ENCODE peak calls at places on chromosomes 3 and 15, in five cellular contexts. One of them, this sample, is unnamed.

GRCh38 chr3:72343078-72343477 is 505.2 kb downstream of the SHQ1 start:
- DNase-seq in MM.1S: no peak
- DNase-seq in heart right ventricle: no peak
- DNase-seq in aorta: no peak
- DNase-seq in PC-9: no peak
- DNase-seq in this sample: no peak

GRCh38 chr3:31382856-31383255 is 149.9 kb upstream of the STT3B start:
- DNase-seq in MM.1S: no peak
- DNase-seq in heart right ventricle: no peak
- DNase-seq in aorta: no peak
- DNase-seq in PC-9: no peak
- DNase-seq in this sample: no peak

GRCh38 chr3:70053293-70053692 is 53.8 kb downstream of the SAMMSON start:
- DNase-seq in MM.1S: no peak
- DNase-seq in heart right ventricle: no peak
- DNase-seq in aorta: no peak
- DNase-seq in PC-9: no peak
- DNase-seq in this sample: no peak

GRCh38 chr3:13140596-13140995 is 67.4 kb upstream of the IQSEC1 start:
- DNase-seq in MM.1S: no peak
- DNase-seq in heart right ventricle: no peak
- DNase-seq in aorta: no peak
- DNase-seq in PC-9: no peak
- DNase-seq in this sample: peak

GRCh38 chr15:71410347-71410746 is 295.1 kb downstream of the THSD4 start:
- DNase-seq in MM.1S: no peak
- DNase-seq in heart right ventricle: no peak
- DNase-seq in aorta: no peak
- DNase-seq in PC-9: no peak
- DNase-seq in this sample: no peak

GRCh38 chr3:99895706-99896441 is 78.2 kb downstream of the CMSS1 start:
- DNase-seq in MM.1S: no peak
- DNase-seq in heart right ventricle: no peak
- DNase-seq in aorta: no peak
- DNase-seq in PC-9: peak
- DNase-seq in this sample: no peak

GRCh38 chr3:126187920-126188319 is 7.5 kb upstream of the ALDH1L1 start:
- DNase-seq in MM.1S: no peak
- DNase-seq in heart right ventricle: no peak
- DNase-seq in aorta: no peak
- DNase-seq in PC-9: no peak
- DNase-seq in this sample: no peak

GRCh38 chr3:129415830-129416229 is 12.6 kb downstream of the EFCAB12 start:
- DNase-seq in MM.1S: no peak
- DNase-seq in heart right ventricle: no peak
- DNase-seq in aorta: no peak
- DNase-seq in PC-9: no peak
- DNase-seq in this sample: no peak

GRCh38 chr3:123327480-123327879 is 121.4 kb downstream of the ADCY5 start:
- DNase-seq in MM.1S: no peak
- DNase-seq in heart right ventricle: no peak
- DNase-seq in aorta: no peak
- DNase-seq in PC-9: no peak
- DNase-seq in this sample: no peak

GRCh38 chr3:53286727-53287412 is 31.0 kb upstream of the TKT start:
- DNase-seq in MM.1S: no peak
- DNase-seq in heart right ventricle: no peak
- DNase-seq in aorta: no peak
- DNase-seq in PC-9: no peak
- DNase-seq in this sample: no peak

GRCh38 chr15:50150349-50150748 is 31.3 kb upstream of the ATP8B4 start:
- DNase-seq in MM.1S: no peak
- DNase-seq in heart right ventricle: no peak
- DNase-seq in aorta: no peak
- DNase-seq in PC-9: no peak
- DNase-seq in this sample: no peak

GRCh38 chr3:4780545-4780957 is 198.7 kb upstream of the BHLHE40 start:
- DNase-seq in MM.1S: no peak
- DNase-seq in heart right ventricle: no peak
- DNase-seq in aorta: no peak
- DNase-seq in PC-9: no peak
- DNase-seq in this sample: no peak
- H3K4me3 ChIP-seq in MM.1S: no peak
- H3K4me3 ChIP-seq in heart right ventricle: no peak
- H3K4me3 ChIP-seq in aorta: no peak
- H3K4me3 ChIP-seq in PC-9: no peak
- H3K4me3 ChIP-seq in this sample: no peak

GRCh38 chr15:29455055-29455454 is 185.4 kb upstream of the NSMCE3 start:
- DNase-seq in MM.1S: no peak
- DNase-seq in heart right ventricle: no peak
- DNase-seq in aorta: no peak
- DNase-seq in PC-9: no peak
- DNase-seq in this sample: no peak
- H3K4me3 ChIP-seq in MM.1S: no peak
- H3K4me3 ChIP-seq in heart right ventricle: no peak
- H3K4me3 ChIP-seq in aorta: no peak
- H3K4me3 ChIP-seq in PC-9: no peak
- H3K4me3 ChIP-seq in this sample: no peak

DNA sequence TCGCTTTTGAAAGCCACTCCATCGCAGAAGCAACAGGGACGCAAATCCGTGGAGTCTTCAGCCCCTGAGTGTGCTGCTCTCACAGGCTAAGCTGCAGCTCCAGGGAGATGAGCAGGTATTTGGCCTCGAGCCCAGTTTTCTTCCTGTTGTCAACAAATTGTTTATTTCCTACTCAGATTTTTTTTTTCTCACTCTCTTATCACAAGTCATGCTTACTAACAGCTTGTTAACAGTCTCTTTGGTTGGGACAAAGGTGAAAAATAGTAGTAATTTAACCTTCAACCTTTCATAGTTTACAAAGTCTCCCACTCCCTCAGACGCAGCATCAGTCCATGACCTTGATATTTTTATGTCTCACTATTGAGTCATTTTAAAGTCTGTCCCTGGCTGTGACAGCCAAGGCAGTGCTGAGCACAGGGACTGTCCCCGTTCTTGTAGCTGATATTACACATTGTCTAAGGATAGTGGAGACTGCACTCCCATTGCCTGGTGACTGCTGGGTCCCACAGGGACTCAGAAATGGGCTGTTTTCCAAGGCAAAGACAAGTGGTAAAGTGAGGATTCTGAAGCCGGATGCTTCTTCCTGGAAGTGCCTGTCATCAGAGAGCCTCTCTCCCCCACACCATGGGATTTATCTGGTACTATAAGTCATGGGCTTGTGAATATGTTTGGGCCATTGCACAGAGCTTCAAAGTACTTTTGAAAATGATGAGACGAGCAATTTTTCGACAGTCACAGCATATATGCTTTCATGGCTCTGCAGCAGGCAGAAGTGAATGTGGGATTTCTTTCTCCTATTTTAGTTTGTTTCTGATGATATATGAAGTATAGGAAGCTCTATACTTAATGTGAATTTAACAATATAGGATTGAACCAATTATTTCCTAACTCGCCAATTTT is 59.8 kb upstream of the UNC13C start:
- DNase-seq in MM.1S: peak
- DNase-seq in heart right ventricle: peak
- DNase-seq in aorta: no peak
- DNase-seq in PC-9: no peak
- DNase-seq in this sample: no peak
- H3K4me3 ChIP-seq in MM.1S: peak
- H3K4me3 ChIP-seq in heart right ventricle: no peak
- H3K4me3 ChIP-seq in aorta: no peak
- H3K4me3 ChIP-seq in PC-9: no peak
- H3K4me3 ChIP-seq in this sample: no peak

DNA sequence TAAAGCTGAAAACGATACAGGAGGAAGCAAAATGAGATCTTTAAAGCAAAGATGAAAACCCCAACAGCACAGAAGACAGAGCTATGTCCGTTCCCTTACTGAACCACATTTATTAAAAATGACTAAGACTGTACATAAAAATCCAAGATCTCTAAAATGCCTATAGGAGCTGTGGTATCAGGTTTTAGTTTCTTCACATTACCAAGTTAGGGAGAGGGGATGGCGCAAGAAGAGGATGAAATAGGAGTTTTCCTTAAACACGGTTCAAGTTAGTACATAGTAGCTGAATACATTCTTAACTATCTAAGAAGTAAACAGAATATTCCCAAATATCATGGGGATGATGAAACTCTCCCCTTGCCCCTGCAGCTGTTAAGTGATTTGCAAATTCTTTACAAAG is 6.3 kb downstream of the EOMES start:
- DNase-seq in MM.1S: no peak
- DNase-seq in heart right ventricle: no peak
- DNase-seq in aorta: no peak
- DNase-seq in PC-9: no peak
- DNase-seq in this sample: no peak
- H3K4me3 ChIP-seq in MM.1S: no peak
- H3K4me3 ChIP-seq in heart right ventricle: no peak
- H3K4me3 ChIP-seq in aorta: no peak
- H3K4me3 ChIP-seq in PC-9: no peak
- H3K4me3 ChIP-seq in this sample: no peak

GRCh38 chr3:195582947-195583346 is 793 bp downstream of the APOD start:
- DNase-seq in MM.1S: no peak
- DNase-seq in heart right ventricle: no peak
- DNase-seq in aorta: no peak
- DNase-seq in PC-9: peak
- DNase-seq in this sample: no peak
- H3K4me3 ChIP-seq in MM.1S: no peak
- H3K4me3 ChIP-seq in heart right ventricle: peak
- H3K4me3 ChIP-seq in aorta: no peak
- H3K4me3 ChIP-seq in PC-9: no peak
- H3K4me3 ChIP-seq in this sample: no peak

GRCh38 chr3:141367038-141367730 is 1.1 kb upstream of the ZBTB38 start:
- DNase-seq in MM.1S: no peak
- DNase-seq in heart right ventricle: peak
- DNase-seq in aorta: peak
- DNase-seq in PC-9: peak
- DNase-seq in this sample: peak
- H3K4me3 ChIP-seq in MM.1S: no peak
- H3K4me3 ChIP-seq in heart right ventricle: no peak
- H3K4me3 ChIP-seq in aorta: no peak
- H3K4me3 ChIP-seq in PC-9: no peak
- H3K4me3 ChIP-seq in this sample: no peak

GRCh38 chr15:68794869-68795268 is 25.8 kb downstream of the ANP32A start:
- DNase-seq in MM.1S: no peak
- DNase-seq in heart right ventricle: no peak
- DNase-seq in aorta: no peak
- DNase-seq in PC-9: no peak
- DNase-seq in this sample: no peak
- H3K4me3 ChIP-seq in MM.1S: no peak
- H3K4me3 ChIP-seq in heart right ventricle: peak
- H3K4me3 ChIP-seq in aorta: no peak
- H3K4me3 ChIP-seq in PC-9: no peak
- H3K4me3 ChIP-seq in this sample: no peak

DNA sequence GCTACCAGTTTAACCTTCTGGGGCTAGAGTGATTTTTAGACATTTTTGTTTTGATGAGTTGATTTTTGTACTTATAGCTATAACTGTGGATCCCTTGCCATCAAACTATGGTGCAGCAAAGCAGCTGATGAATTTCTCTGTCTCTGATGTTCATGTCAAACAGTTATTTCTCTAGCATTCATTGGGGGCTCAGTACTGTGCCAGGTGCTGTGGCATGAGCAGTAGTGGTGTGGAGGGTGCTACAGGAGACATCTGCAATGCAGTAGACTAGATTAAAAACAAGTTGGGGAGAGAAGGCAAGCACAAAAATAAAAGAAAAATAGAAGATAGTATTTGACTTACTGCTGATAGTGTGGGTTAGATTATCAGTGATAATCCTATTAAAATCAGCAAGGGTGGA is 95.3 kb downstream of the AKAP13 start:
- DNase-seq in MM.1S: no peak
- DNase-seq in heart right ventricle: no peak
- DNase-seq in aorta: no peak
- DNase-seq in PC-9: no peak
- DNase-seq in this sample: no peak
- H3K4me3 ChIP-seq in MM.1S: no peak
- H3K4me3 ChIP-seq in heart right ventricle: no peak
- H3K4me3 ChIP-seq in aorta: no peak
- H3K4me3 ChIP-seq in PC-9: no peak
- H3K4me3 ChIP-seq in this sample: no peak